ENCODE peak calls at places on chromosomes 3 and 15, in ten cellular contexts. W is substantia nigra; F is T-helper 2 cell; K is T1000; B is activated CD8-positive, alpha-beta T cell treated with anti-CD3 and anti-CD28 coated beads for 36 hours; H is natural killer cell treated with Interleukin-12 subunit alpha and Interleukin-12 subunit beta and Interleukin-15 and Interleukin-18, amount 100 ng/mL, for 72 hours; A is progenitor cell of endocrine pancreas; M is cerebellar cortex; U is posterior vena cava; G is left cardiac atrium. N is an unnamed sample.

GRCh38 chr15:71052356-71052755 is 62.9 kb upstream of the THSD4 start:
- DNase-seq in W (no peak), M (no peak), G (no peak), U (no peak), H (no peak), F (no peak), A (no peak), B (no peak), K (no peak), N (no peak)

GRCh38 chr15:27993996-27994775 is 104.9 kb downstream of the OCA2 start:
- DNase-seq in W (no peak), B (no peak), U (peak), A (no peak), M (peak), F (no peak), H (no peak), K (no peak), G (no peak), N (no peak)

GRCh38 chr3:134325722-134326121 is 48.5 kb downstream of the AMOTL2 start:
- DNase-seq in H (no peak), G (no peak), M (peak), U (peak), B (no peak), K (no peak), F (no peak), W (no peak), A (no peak), N (no peak)

GRCh38 chr15:101675796-101676582 is 23.8 kb upstream of the TM2D3 start:
- DNase-seq in U (no peak), G (no peak), M (peak), K (no peak), F (no peak), W (peak), H (no peak), B (no peak), A (no peak), N (no peak)

GRCh38 chr3:132232231-132232792 is 84.9 kb upstream of the ACP3 start:
- DNase-seq in F (no peak), K (no peak), G (no peak), U (no peak), H (no peak), M (no peak), W (no peak), A (no peak), B (no peak), N (no peak)

GRCh38 chr3:21356402-21356801 is 394.6 kb downstream of the ZNF385D start:
- DNase-seq in F (no peak), B (no peak), H (no peak), M (no peak), W (no peak), G (no peak), K (no peak), U (no peak), A (no peak), N (no peak)

GRCh38 chr15:51802593-51802992 is 26.9 kb upstream of the TMOD3 start:
- DNase-seq in A (no peak), F (no peak), K (no peak), U (no peak), G (no peak), B (no peak), H (no peak), M (no peak), W (no peak), N (no peak)

GRCh38 chr3:13194285-13195209 is 121.3 kb upstream of the IQSEC1 start:
- DNase-seq in M (no peak), B (no peak), K (no peak), U (peak), A (no peak), H (no peak), F (no peak), W (no peak), G (no peak), N (no peak)

GRCh38 chr15:38058596-38059075 is 124.2 kb downstream of the TMCO5A start:
- DNase-seq in M (no peak), U (no peak), H (no peak), B (no peak), A (no peak), F (no peak), W (no peak), G (no peak), K (no peak), N (no peak)

GRCh38 chr3:192169332-192169915 is 557.9 kb downstream of the FGF12 start:
- DNase-seq in G (no peak), A (no peak), B (no peak), U (no peak), W (no peak), H (no peak), K (no peak), M (no peak), F (no peak), N (no peak)

GRCh38 chr15:45064386-45064785 is 41.4 kb downstream of the SORD start:
- DNase-seq in H (no peak), F (no peak), B (no peak), W (no peak), G (no peak), U (no peak), K (no peak), M (no peak), A (no peak), N (no peak)

GRCh38 chr3:140736863-140737460 is 59.1 kb downstream of the TRIM42 start:
- DNase-seq in M (peak), U (peak), B (peak), K (peak), F (no peak), G (peak), A (peak), W (peak), H (no peak), N (no peak)

GRCh38 chr3:16300881-16301359 is 35.9 kb downstream of the OXNAD1 start:
- DNase-seq in K (no peak), M (no peak), H (no peak), U (no peak), A (no peak), F (peak), B (peak), G (no peak), W (no peak), N (no peak)

GRCh38 chr15:95247068-95247984 is 1016.0 kb downstream of the MCTP2 start:
- DNase-seq in A (no peak), H (no peak), U (no peak), K (peak), M (no peak), B (no peak), F (no peak), G (no peak), W (no peak), N (no peak)

GRCh38 chr3:10531031-10531430 is 25.6 kb upstream of the ATP2B2 start:
- DNase-seq in M (no peak), K (no peak), G (no peak), F (no peak), U (no peak), A (no peak), W (no peak), B (no peak), H (no peak), N (no peak)

GRCh38 chr15:52232327-52232726 is 41.1 kb upstream of the GNB5 start:
- DNase-seq in W (no peak), H (no peak), M (no peak), F (no peak), B (no peak), K (no peak), G (no peak), A (no peak), U (no peak), N (no peak)

GRCh38 chr3:197891-198491 is 1.4 kb downstream of the CHL1 start:
- DNase-seq in M (no peak), F (no peak), H (no peak), W (no peak), A (peak), U (peak), B (no peak), G (peak), K (no peak), N (no peak)

GRCh38 chr3:51669241-51670052 is 1.6 kb upstream of the TEX264 start:
- DNase-seq in U (peak), W (peak), M (peak), F (peak), B (peak), H (peak), A (peak), G (peak), K (peak), N (peak)

GRCh38 chr3:44554626-44555592 is at the start of gene ZKSCAN7:
- DNase-seq in F (peak), G (peak), K (peak), W (peak), U (peak), M (peak), B (peak), H (peak), A (peak), N (peak)

GRCh38 chr3:78659386-78659987 is 1108.3 kb downstream of the ROBO1 start:
- DNase-seq in A (no peak), G (no peak), K (peak), B (peak), W (peak), H (no peak), U (no peak), M (peak), F (no peak), N (peak)

N was measured in AML-193.